ENCODE peak calls at places on chromosomes 7 and 10, in seven cellular contexts. One of them, this sample, is unnamed.

GRCh38 chr7:102425639-102426267 is 7.6 kb upstream of the ORAI2 start:
- DNase-seq in midbrain: peak
- DNase-seq in renal cortical epithelial cell: no peak
- DNase-seq in CD4-positive, alpha-beta T cell: peak
- DNase-seq in AG10803: no peak
- DNase-seq in NCI-H460: no peak
- DNase-seq in GM06990: peak
- DNase-seq in this sample: peak

GRCh38 chr10:75399461-75400162 is 2.0 kb downstream of the ZNF503 start:
- DNase-seq in midbrain: peak
- DNase-seq in renal cortical epithelial cell: no peak
- DNase-seq in CD4-positive, alpha-beta T cell: peak
- DNase-seq in AG10803: peak
- DNase-seq in NCI-H460: peak
- DNase-seq in GM06990: peak
- DNase-seq in this sample: no peak

GRCh38 chr10:103967433-103968142 is 648 bp downstream of the SLK start:
- DNase-seq in midbrain: peak
- DNase-seq in renal cortical epithelial cell: no peak
- DNase-seq in CD4-positive, alpha-beta T cell: no peak
- DNase-seq in AG10803: peak
- DNase-seq in NCI-H460: no peak
- DNase-seq in GM06990: no peak
- DNase-seq in this sample: no peak

GRCh38 chr10:18341063-18341462 is 200.8 kb downstream of the CACNB2 start:
- DNase-seq in midbrain: no peak
- DNase-seq in renal cortical epithelial cell: no peak
- DNase-seq in CD4-positive, alpha-beta T cell: no peak
- DNase-seq in AG10803: no peak
- DNase-seq in NCI-H460: no peak
- DNase-seq in GM06990: no peak
- DNase-seq in this sample: no peak

GRCh38 chr7:151592868-151593486 is 73.3 kb upstream of the RHEB start:
- DNase-seq in midbrain: no peak
- DNase-seq in renal cortical epithelial cell: peak
- DNase-seq in CD4-positive, alpha-beta T cell: no peak
- DNase-seq in AG10803: peak
- DNase-seq in NCI-H460: no peak
- DNase-seq in GM06990: no peak
- DNase-seq in this sample: no peak

GRCh38 chr10:79444243-79445119 is 943 bp downstream of the ZCCHC24 start:
- DNase-seq in midbrain: peak
- DNase-seq in renal cortical epithelial cell: no peak
- DNase-seq in CD4-positive, alpha-beta T cell: peak
- DNase-seq in AG10803: peak
- DNase-seq in NCI-H460: peak
- DNase-seq in GM06990: peak
- DNase-seq in this sample: peak

GRCh38 chr10:126519188-126519587 is 130.9 kb upstream of the ADAM12 start:
- DNase-seq in midbrain: no peak
- DNase-seq in renal cortical epithelial cell: no peak
- DNase-seq in CD4-positive, alpha-beta T cell: no peak
- DNase-seq in AG10803: no peak
- DNase-seq in NCI-H460: no peak
- DNase-seq in GM06990: no peak
- DNase-seq in this sample: no peak

GRCh38 chr7:40851001-40851400 is 716.2 kb downstream of the SUGCT start:
- DNase-seq in midbrain: no peak
- DNase-seq in renal cortical epithelial cell: no peak
- DNase-seq in CD4-positive, alpha-beta T cell: no peak
- DNase-seq in AG10803: no peak
- DNase-seq in NCI-H460: no peak
- DNase-seq in GM06990: no peak
- DNase-seq in this sample: no peak

GRCh38 chr10:80137031-80137712 is 4.6 kb downstream of the PLAC9 start:
- DNase-seq in midbrain: no peak
- DNase-seq in renal cortical epithelial cell: no peak
- DNase-seq in CD4-positive, alpha-beta T cell: no peak
- DNase-seq in AG10803: peak
- DNase-seq in NCI-H460: no peak
- DNase-seq in GM06990: no peak
- DNase-seq in this sample: no peak